ENCODE peak calls at places on chromosomes 11 and 22, in seven cellular contexts. K, Q, B, Z, L, M and A are unnamed samples.
A peak's percentile ranks its signal among the peaks of the same experiment; 100 is the strongest.

GRCh38 chr11:74783241-74783871 is 34.7 kb downstream of the RNF169 start:
- DNase-seq in M (no peak), B (no peak), Z (peak; percentile 61), Q (no peak), L (peak; percentile 11), K (peak; percentile 29), A (peak; percentile 33)

GRCh38 chr11:115616941-115617340 is 112.7 kb upstream of the CADM1 start:
- DNase-seq in Z (peak; percentile 59), L (peak; percentile 25), M (no peak), B (no peak), Q (peak; percentile 8), K (peak; percentile 92), A (no peak)

GRCh38 chr22:38741576-38741975 is 14.2 kb downstream of the SUN2 start:
- DNase-seq in M (no peak), B (no peak), L (no peak), Z (no peak), Q (no peak), K (no peak), A (no peak)

GRCh38 chr11:8870461-8871282 is 40.3 kb upstream of the AKIP1 start:
- DNase-seq in L (no peak), K (peak; percentile 75), Q (peak; percentile 48), B (peak; percentile 58), Z (peak; percentile 66), M (peak; percentile 76), A (no peak)

GRCh38 chr11:82686211-82686610 is 47.5 kb downstream of the FAM181B start:
- DNase-seq in B (no peak), Z (no peak), M (no peak), L (no peak), Q (no peak), K (no peak), A (no peak)

GRCh38 chr11:33667819-33668467 is 32.7 kb downstream of the C11orf91 start:
- DNase-seq in M (no peak), L (no peak), Z (no peak), B (no peak), K (no peak), Q (no peak), A (no peak)

GRCh38 chr11:65422104-65422632 is 430 bp upstream of the NEAT1 start:
- DNase-seq in B (no peak), L (peak; percentile 85), M (peak; percentile 100), K (peak; percentile 99), Z (peak; percentile 96), Q (peak; percentile 98), A (no peak)

GRCh38 chr11:43923327-43924111 is 18.9 kb upstream of the C11orf96 start:
- DNase-seq in M (peak; percentile 64), Q (no peak), K (peak; percentile 95), L (no peak), B (no peak), Z (peak; percentile 78), A (no peak)

GRCh38 chr11:64086263-64086938 is 50.7 kb downstream of the FLRT1 start:
- DNase-seq in B (no peak), K (peak; percentile 75), L (peak; percentile 9), Q (peak; percentile 14), Z (peak; percentile 54), M (peak; percentile 75), A (no peak)

GRCh38 chr11:133817449-133817848 is 27.9 kb downstream of the SPATA19 start:
- DNase-seq in Q (no peak), B (no peak), K (no peak), M (no peak), L (no peak), Z (no peak), A (no peak)

GRCh38 chr11:72391638-72392423 is 42.5 kb downstream of the CLPB start:
- DNase-seq in L (no peak), Z (no peak), M (no peak), Q (no peak), K (no peak), B (no peak), A (no peak)

GRCh38 chr11:61482513-61482912 is 26.0 kb upstream of the LRRC10B start:
- DNase-seq in Z (no peak), Q (no peak), B (peak; percentile 67), L (no peak), K (no peak), M (no peak), A (no peak)
- TF ChIP-seq CTCF in Z (peak; percentile 58), Q (peak; percentile 59), B (peak; percentile 40), L (peak; percentile 83), K (peak; percentile 42), M (no peak), A (peak; percentile 65)

DNA sequence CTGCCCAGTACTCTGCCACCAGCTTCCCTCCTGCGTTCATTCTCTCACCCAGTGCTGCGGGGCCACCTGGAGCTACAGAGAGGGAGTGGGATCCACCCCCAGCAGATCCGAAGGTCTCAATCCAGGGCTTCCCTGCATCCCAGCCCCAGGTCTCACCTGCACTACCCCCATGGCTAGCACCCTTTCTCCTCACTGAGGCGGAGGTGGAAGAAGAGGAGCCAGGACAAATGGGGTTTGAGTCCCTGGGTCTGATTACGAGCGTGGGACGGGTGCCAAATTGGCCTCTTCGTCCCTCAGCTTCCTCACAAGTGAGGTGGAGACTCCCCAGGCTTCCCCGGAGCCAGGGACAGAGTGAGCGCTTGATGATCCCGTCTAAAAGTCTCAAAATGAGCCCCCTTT is 64.2 kb downstream of the NFAM1 start:
- DNase-seq in B (no peak), K (no peak), M (peak; percentile 63), Z (no peak), Q (no peak), L (no peak), A (no peak)
- TF ChIP-seq CTCF in B (no peak), K (no peak), M (no peak), Z (no peak), Q (no peak), L (no peak), A (no peak)

GRCh38 chr11:45056529-45056928 is 89.9 kb upstream of the PRDM11 start:
- DNase-seq in L (no peak), M (no peak), B (no peak), Q (no peak), K (no peak), Z (no peak), A (no peak)

GRCh38 chr11:45052361-45052760 is 94.1 kb upstream of the PRDM11 start:
- DNase-seq in L (no peak), Z (no peak), K (no peak), B (no peak), Q (no peak), M (no peak), A (no peak)

GRCh38 chr11:45053736-45054446 is 92.5 kb upstream of the PRDM11 start:
- DNase-seq in L (no peak), Q (no peak), M (no peak), B (no peak), K (no peak), Z (no peak), A (no peak)

GRCh38 chr11:45051621-45052020 is 94.8 kb upstream of the PRDM11 start:
- DNase-seq in B (no peak), K (no peak), L (no peak), Q (no peak), Z (no peak), M (no peak), A (no peak)

DNA sequence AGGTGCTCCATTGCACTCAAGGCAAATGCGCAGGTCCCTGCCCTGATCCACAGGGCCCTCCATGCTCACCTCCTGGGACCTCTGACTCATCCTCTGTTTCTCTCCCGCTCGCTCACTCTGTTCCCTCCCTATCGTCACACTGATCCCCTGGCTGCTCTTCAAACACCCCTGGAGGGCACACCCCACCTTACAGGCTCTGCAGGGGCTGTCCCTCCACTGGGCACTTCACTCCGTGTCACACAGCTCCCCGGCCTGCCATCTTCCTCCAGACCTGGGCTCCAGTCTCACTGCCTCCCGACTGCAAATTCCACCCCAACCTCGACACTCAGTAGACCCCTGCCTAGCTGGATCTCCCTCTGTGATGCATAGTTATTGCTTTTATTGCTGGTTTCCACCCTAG is 91.5 kb upstream of the PRDM11 start:
- DNase-seq in B (no peak), L (no peak), K (no peak), Q (no peak), Z (no peak), M (no peak), A (no peak)
- TF ChIP-seq CTCF in B (no peak), L (no peak), K (no peak), Q (no peak), Z (no peak), M (no peak), A (no peak)

GRCh38 chr11:120744016-120744994 is 232.8 kb downstream of the GRIK4 start:
- DNase-seq in L (no peak), M (no peak), Q (no peak), K (no peak), Z (no peak), B (no peak), A (no peak)
- TF ChIP-seq CTCF in L (no peak), M (no peak), Q (no peak), K (no peak), Z (peak; percentile 15), B (no peak), A (peak; percentile 8)

DNA sequence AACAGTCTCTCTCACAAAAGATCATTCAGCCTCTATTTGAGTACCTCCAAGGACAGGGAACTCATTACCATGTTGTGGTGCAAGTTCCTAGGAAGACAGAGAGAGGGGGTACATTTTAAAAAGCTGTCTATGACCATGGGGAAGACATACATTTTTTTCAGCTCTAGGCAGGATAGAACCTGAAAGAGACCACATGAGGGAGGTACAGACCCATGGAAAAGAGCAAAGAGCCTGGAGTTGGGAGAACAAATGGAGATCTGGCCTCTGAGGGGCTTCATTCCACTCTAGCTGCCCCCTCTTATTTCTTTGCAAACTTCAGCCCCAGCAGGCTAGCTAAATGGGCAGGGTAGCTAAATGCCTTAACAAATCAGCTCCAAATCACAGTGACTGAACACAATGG is 36.3 kb downstream of the KCNC1 start:
- DNase-seq in Q (no peak), B (no peak), Z (peak; percentile 27), K (peak; percentile 37), M (no peak), L (no peak), A (no peak)
- TF ChIP-seq CTCF in Q (peak; percentile 36), B (no peak), Z (peak; percentile 38), K (peak; percentile 33), M (no peak), L (peak; percentile 21), A (peak; percentile 19)

DNA sequence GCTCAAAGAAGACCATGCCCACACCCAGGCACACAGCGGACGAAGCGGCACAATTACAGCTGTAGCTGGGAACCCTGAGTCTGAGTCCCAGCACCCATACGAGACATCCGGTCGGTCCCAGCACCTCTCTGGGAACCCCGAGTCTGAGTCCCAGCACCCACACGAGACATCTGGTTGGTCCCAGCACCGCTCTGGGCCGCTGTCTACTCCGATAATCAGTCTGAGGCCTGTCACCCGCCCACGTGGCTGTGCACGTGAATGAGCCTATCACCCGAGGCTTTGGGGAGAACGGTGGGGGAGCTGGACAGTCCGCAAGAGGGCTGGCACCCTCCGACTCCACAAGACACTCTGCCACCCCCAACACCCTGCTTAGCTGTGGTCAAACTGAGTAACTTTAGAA is 6.2 kb downstream of the TTLL8 start:
- DNase-seq in M (no peak), Q (no peak), Z (no peak), L (no peak), K (no peak), B (no peak), A (no peak)
- TF ChIP-seq CTCF in M (no peak), Q (no peak), Z (no peak), L (no peak), K (no peak), B (no peak), A (no peak)

DNA sequence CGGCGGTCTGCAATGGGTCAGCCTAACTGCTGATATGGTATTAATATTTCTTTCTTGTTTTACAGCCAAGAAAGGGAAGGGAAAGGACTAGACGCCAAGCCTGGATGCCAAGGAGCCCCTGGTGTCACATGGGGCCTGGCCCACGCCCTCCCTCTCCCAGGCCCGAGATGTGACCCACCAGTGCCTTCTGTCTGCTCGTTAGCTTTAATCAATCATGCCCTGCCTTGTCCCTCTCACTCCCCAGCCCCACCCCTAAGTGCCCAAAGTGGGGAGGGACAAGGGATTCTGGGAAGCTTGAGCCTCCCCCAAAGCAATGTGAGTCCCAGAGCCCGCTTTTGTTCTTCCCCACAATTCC is 1.9 kb downstream of the MDK start:
- DNase-seq in K (no peak), Q (no peak), L (no peak), Z (no peak), M (no peak), B (no peak), A (no peak)
- TF ChIP-seq CTCF in K (no peak), Q (no peak), L (no peak), Z (no peak), M (no peak), B (no peak), A (no peak)